ENCODE peak calls at places on chromosome X, in nine cellular contexts. O, Y, S, J, Z, G, T, R and P are unnamed samples.

GRCh38 chrX:17738737-17739535 is 1.6 kb downstream of the SCML1 start:
- DNase-seq in T (no peak), S (no peak), Z (no peak), J (no peak), R (no peak), G (no peak), Y (no peak), O (no peak), P (no peak)

GRCh38 chrX:34218063-34218462 is 85.9 kb upstream of the FAM47A start:
- DNase-seq in J (no peak), R (no peak), T (no peak), Y (no peak), Z (no peak), S (no peak), O (no peak), G (no peak), P (no peak)

GRCh38 chrX:15497865-15498264 is 2.7 kb upstream of the BMX start:
- DNase-seq in O (peak), J (no peak), S (peak), G (peak), T (peak), R (no peak), Y (peak), Z (peak), P (peak)

GRCh38 chrX:13742397-13743176 is 8.0 kb downstream of the OFD1 start:
- DNase-seq in Y (peak), R (no peak), G (no peak), J (no peak), T (peak), Z (no peak), O (no peak), S (no peak), P (no peak)

GRCh38 chrX:67692246-67692645 is 148.4 kb downstream of the AR start:
- DNase-seq in T (peak), Z (peak), S (no peak), Y (no peak), J (peak), R (no peak), O (no peak), G (no peak), P (peak)

GRCh38 chrX:134654398-134655012 is 3.8 kb downstream of the PLAC1 start:
- DNase-seq in J (no peak), T (no peak), S (no peak), Z (peak), R (no peak), Y (no peak), O (no peak), G (no peak), P (no peak)

GRCh38 chrX:15495801-15496200 is 2.7 kb upstream of the PIR start:
- DNase-seq in O (no peak), Z (no peak), Y (no peak), S (no peak), G (no peak), R (no peak), T (no peak), J (no peak), P (no peak)

GRCh38 chrX:112968351-112969133 is 127.9 kb upstream of the AMOT start:
- DNase-seq in J (no peak), Y (no peak), G (no peak), S (no peak), Z (no peak), T (no peak), O (no peak), R (no peak), P (no peak)

GRCh38 chrX:129651756-129652564 is 2.8 kb downstream of the APLN start:
- DNase-seq in G (no peak), O (no peak), T (no peak), Z (no peak), J (no peak), S (no peak), R (no peak), Y (no peak), P (no peak)

GRCh38 chrX:70201732-70202131 is 24.4 kb downstream of the DGAT2L6 start:
- DNase-seq in Z (no peak), T (no peak), J (no peak), O (no peak), Y (no peak), S (no peak), R (no peak), G (no peak), P (no peak)

GRCh38 chrX:68677998-68678397 is 30.5 kb downstream of the STARD8 start:
- DNase-seq in O (no peak), Y (no peak), R (no peak), Z (no peak), T (no peak), G (no peak), J (no peak), S (no peak), P (no peak)

GRCh38 chrX:152904151-152905080 is 6.5 kb downstream of the ZNF185 start:
- DNase-seq in Y (peak), S (peak), Z (peak), O (peak), G (peak), R (no peak), J (no peak), T (peak), P (no peak)

GRCh38 chrX:56765816-56766553 is 36.9 kb downstream of the NBDY start:
- DNase-seq in G (no peak), O (no peak), S (no peak), T (peak), Z (no peak), R (peak), J (no peak), Y (no peak), P (no peak)

GRCh38 chrX:45775462-45775861 is 574.8 kb upstream of the DIPK2B start:
- DNase-seq in S (no peak), R (no peak), Y (no peak), Z (peak), O (no peak), T (peak), J (no peak), G (no peak), P (no peak)

GRCh38 chrX:152946681-152947080 is 47.2 kb downstream of the PNMA5 start:
- DNase-seq in R (no peak), J (no peak), O (no peak), G (no peak), S (no peak), T (no peak), Z (no peak), Y (no peak), P (no peak)

GRCh38 chrX:121876316-121876715 is 828.9 kb downstream of the GLUD2 start:
- DNase-seq in R (no peak), Y (no peak), S (no peak), J (peak), G (no peak), T (peak), O (no peak), Z (peak), P (peak)

GRCh38 chrX:153423652-153424051 is 12.4 kb downstream of the ZFP92 start:
- DNase-seq in R (no peak), T (peak), G (no peak), Z (no peak), S (no peak), Y (no peak), J (no peak), O (no peak), P (no peak)

GRCh38 chrX:113522814-113523213 is 682.2 kb upstream of the AMOT start:
- DNase-seq in J (no peak), Z (no peak), O (no peak), R (no peak), T (no peak), S (no peak), G (no peak), Y (no peak), P (no peak)

GRCh38 chrX:112696506-112696905 is 16.8 kb upstream of the LHFPL1 start:
- DNase-seq in R (no peak), O (no peak), G (no peak), T (no peak), S (no peak), J (no peak), Y (no peak), Z (no peak), P (no peak)

GRCh38 chrX:17744896-17745523 is 7.7 kb downstream of the SCML1 start:
- DNase-seq in Y (no peak), J (no peak), Z (peak), T (no peak), R (no peak), G (no peak), S (no peak), O (no peak), P (no peak)

GRCh38 chrX:19811807-19812604 is 75.4 kb downstream of the SH3KBP1 start:
- DNase-seq in J (no peak), S (no peak), O (no peak), Z (no peak), T (peak), R (no peak), G (no peak), Y (no peak), P (no peak)

GRCh38 chrX:108735087-108735679 is 1.2 kb downstream of the IRS4 start:
- DNase-seq in G (no peak), J (no peak), Z (peak), R (no peak), S (peak), O (peak), Y (no peak), T (no peak), P (no peak)

GRCh38 chrX:110563276-110563675 is 204.6 kb downstream of the RTL9 start:
- DNase-seq in S (no peak), Y (no peak), R (no peak), G (no peak), J (peak), T (peak), Z (peak), O (no peak), P (no peak)

GRCh38 chrX:118976599-118977340 is 2.4 kb downstream of the LONRF3 start:
- DNase-seq in S (peak), O (peak), Y (peak), J (no peak), Z (peak), G (peak), T (no peak), R (peak), P (no peak)

GRCh38 chrX:129557844-129558243 is 17.8 kb downstream of the OCRL start:
- DNase-seq in R (no peak), S (no peak), G (no peak), O (no peak), J (no peak), Z (no peak), Y (no peak), T (no peak), P (no peak)

GRCh38 chrX:128754130-128754529 is 701.9 kb upstream of the ACTRT1 start:
- DNase-seq in G (no peak), Y (no peak), R (no peak), Z (no peak), T (no peak), J (no peak), O (peak), S (no peak), P (no peak)

GRCh38 chrX:68599256-68600152 is 48.0 kb upstream of the STARD8 start:
- DNase-seq in S (no peak), G (no peak), T (no peak), O (no peak), Y (no peak), R (no peak), J (no peak), Z (peak), P (no peak)

GRCh38 chrX:132908891-132909290 is 49.5 kb downstream of the HS6ST2 start:
- DNase-seq in T (no peak), G (no peak), R (no peak), Y (no peak), J (no peak), O (no peak), S (no peak), Z (no peak), P (no peak)

GRCh38 chrX:39766085-39766726 is 331.6 kb downstream of the BCOR start:
- DNase-seq in Z (no peak), Y (no peak), S (no peak), T (no peak), R (no peak), J (no peak), G (peak), O (no peak), P (no peak)

GRCh38 chrX:43469391-43470054 is 186.6 kb upstream of the MAOA start:
- DNase-seq in R (no peak), G (no peak), T (no peak), O (no peak), J (no peak), S (no peak), Y (no peak), Z (no peak), P (no peak)

GRCh38 chrX:16186380-16187007 is 19.2 kb downstream of the MAGEB17 start:
- DNase-seq in O (no peak), T (no peak), S (no peak), Y (no peak), G (no peak), J (no peak), R (no peak), Z (no peak), P (no peak)

GRCh38 chrX:154512879-154513553 is 3.0 kb downstream of the FAM3A start:
- DNase-seq in Z (no peak), J (no peak), R (no peak), S (no peak), Y (no peak), O (no peak), T (no peak), G (no peak), P (no peak)

GRCh38 chrX:140053841-140054240 is 88.5 kb upstream of the CXorf66 start:
- DNase-seq in T (no peak), Y (no peak), O (no peak), J (no peak), R (no peak), Z (no peak), G (no peak), S (no peak), P (no peak)